ENCODE peak calls at places on chromosomes 13 and 19, in six cellular contexts. V is H1, S is K562, A is HepG2, N is SK-N-SH, J is GM12892. Y is an unnamed sample.

GRCh38 chr19:15279326-15279904 is 47.2 kb upstream of the EPHX3 start:
- DNase-seq in J (no peak), A (no peak), S (no peak), N (no peak), V (no peak), Y (no peak)

GRCh38 chr19:918481-919156 is 1.5 kb downstream of the KISS1R start:
- DNase-seq in J (no peak), N (no peak), S (no peak), V (no peak), A (no peak), Y (no peak)

GRCh38 chr13:27053902-27054595 is 117.6 kb downstream of the USP12 start:
- DNase-seq in J (no peak), V (no peak), N (no peak), A (no peak), S (no peak), Y (no peak)

GRCh38 chr19:47598407-47599349 is 10.3 kb upstream of the BICRA start:
- DNase-seq in S (peak), V (peak), J (no peak), A (peak), N (no peak), Y (no peak)

GRCh38 chr19:2345794-2346663 is 14.0 kb upstream of the TMPRSS9 start:
- DNase-seq in S (peak), A (no peak), N (peak), J (no peak), V (no peak), Y (no peak)

GRCh38 chr13:113647351-113648217 is 10.4 kb downstream of the ATP4B start:
- DNase-seq in V (no peak), S (no peak), J (no peak), N (peak), A (no peak), Y (no peak)

GRCh38 chr13:43325636-43326035 is 302.2 kb downstream of the DNAJC15 start:
- DNase-seq in S (no peak), N (no peak), V (no peak), J (no peak), A (no peak), Y (no peak)

GRCh38 chr19:15769586-15769985 is 17.9 kb upstream of the OR10H5 start:
- DNase-seq in A (no peak), S (peak), V (no peak), N (no peak), J (no peak), Y (no peak)

GRCh38 chr19:11370744-11371143 is 3.7 kb upstream of the SWSAP1 start:
- DNase-seq in N (no peak), V (no peak), J (no peak), S (no peak), A (no peak), Y (no peak)

GRCh38 chr13:44212633-44213387 is 160.8 kb upstream of the SERP2 start:
- DNase-seq in A (no peak), N (no peak), V (no peak), S (no peak), J (no peak), Y (no peak)

GRCh38 chr13:78998736-78999135 is 339.8 kb upstream of the OBI1 start:
- DNase-seq in V (no peak), S (no peak), N (no peak), A (no peak), J (no peak), Y (no peak)

GRCh38 chr19:40235238-40236025 is 8.9 kb upstream of the CCNP start:
- DNase-seq in N (no peak), V (no peak), A (no peak), J (no peak), S (peak), Y (no peak)

GRCh38 chr19:6500837-6501739 is 1.0 kb downstream of the TUBB4A start:
- DNase-seq in A (no peak), S (no peak), V (peak), J (no peak), N (no peak), Y (no peak)

GRCh38 chr13:31105856-31106255 is 55.8 kb downstream of the HSPH1 start:
- DNase-seq in A (no peak), S (no peak), N (no peak), V (no peak), J (no peak), Y (no peak)

GRCh38 chr19:42540071-42540553 is 11.8 kb upstream of the CEACAM1 start:
- DNase-seq in A (no peak), V (peak), J (no peak), S (no peak), N (no peak), Y (no peak)

DNA sequence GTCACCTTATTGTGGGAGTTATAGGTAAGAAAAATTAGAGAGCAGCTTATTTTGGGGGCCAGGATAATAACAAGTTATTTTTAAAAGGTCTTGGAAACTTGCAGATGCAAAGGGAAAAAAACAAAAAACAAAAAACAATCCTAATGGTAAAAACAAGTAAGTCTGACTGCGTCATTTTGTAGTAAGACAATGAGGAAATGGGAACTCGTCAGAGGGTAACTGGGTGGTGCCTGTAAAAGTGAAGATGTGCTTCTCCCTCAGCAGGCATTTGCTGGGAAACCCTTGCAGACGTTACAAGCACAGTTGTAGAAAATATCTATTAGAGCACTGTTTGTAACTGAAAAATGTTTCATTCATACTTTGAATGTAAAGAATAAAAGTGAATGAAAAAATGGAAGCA is 2.2 kb upstream of the TNFSF13B start:
- DNase-seq in N (no peak), J (no peak), A (no peak), S (no peak), V (no peak), Y (no peak)
- TF ChIP-seq TAF1 in N (no peak), J (no peak), A (no peak), S (no peak), V (no peak), Y (no peak)

GRCh38 chr13:91907398-91907797 is 509.0 kb downstream of the GPC5 start:
- DNase-seq in V (no peak), S (no peak), N (no peak), A (no peak), J (no peak), Y (no peak)

GRCh38 chr13:91904597-91904996 is 506.2 kb downstream of the GPC5 start:
- DNase-seq in N (no peak), A (no peak), J (no peak), S (no peak), V (no peak), Y (no peak)

GRCh38 chr13:91909617-91910016 is 511.2 kb downstream of the GPC5 start:
- DNase-seq in S (no peak), J (no peak), N (no peak), V (no peak), A (no peak), Y (no peak)

GRCh38 chr13:91904005-91904404 is 505.6 kb downstream of the GPC5 start:
- DNase-seq in J (no peak), A (no peak), N (no peak), S (no peak), V (no peak), Y (no peak)
- TF ChIP-seq TAF1 in J (no peak), A (no peak), N (no peak), S (no peak), V (no peak), Y (no peak)

GRCh38 chr13:112254061-112254818 is 121.9 kb upstream of the SPACA7 start:
- DNase-seq in J (no peak), V (peak), S (no peak), A (no peak), N (no peak), Y (no peak)

GRCh38 chr13:112253631-112254030 is 122.5 kb upstream of the SPACA7 start:
- DNase-seq in A (no peak), J (no peak), S (no peak), V (peak), N (no peak), Y (no peak)

GRCh38 chr13:112251930-112252585 is 124.1 kb upstream of the SPACA7 start:
- DNase-seq in V (peak), A (no peak), J (no peak), N (no peak), S (no peak), Y (no peak)

GRCh38 chr13:112254900-112255299 is 121.3 kb upstream of the SPACA7 start:
- DNase-seq in J (no peak), S (no peak), N (no peak), A (no peak), V (peak), Y (no peak)

GRCh38 chr13:112252744-112253590 is 123.2 kb upstream of the SPACA7 start:
- DNase-seq in N (no peak), V (peak), A (no peak), J (no peak), S (no peak), Y (no peak)
- TF ChIP-seq TAF1 in N (no peak), V (no peak), A (no peak), J (no peak), S (no peak), Y (no peak)

DNA sequence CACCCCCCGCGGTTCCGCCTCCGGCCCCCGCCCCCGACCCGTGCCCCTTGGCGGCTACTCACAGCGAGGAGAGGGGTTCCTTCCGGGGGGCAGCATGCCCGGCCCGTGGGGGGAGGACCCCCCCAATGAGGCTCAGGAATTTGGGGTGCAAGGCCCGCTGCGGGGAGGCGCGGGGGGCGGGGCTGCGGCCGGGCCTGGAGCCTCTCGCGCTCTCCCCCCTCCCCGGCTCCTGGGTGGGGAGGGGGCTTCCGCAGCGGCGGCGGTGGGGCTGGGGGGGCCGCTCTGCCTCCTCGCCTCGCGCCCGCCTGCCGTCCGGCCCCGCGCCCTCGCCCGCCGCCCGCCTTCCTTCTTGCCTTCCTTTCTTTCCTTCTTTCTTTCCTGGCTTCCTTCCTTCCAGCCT is 353 bp downstream of the LRRC4B start:
- DNase-seq in V (no peak), J (no peak), A (no peak), S (peak), N (peak), Y (no peak)
- TF ChIP-seq TAF1 in V (no peak), J (no peak), A (no peak), S (no peak), N (no peak), Y (no peak)